ENCODE peak calls at places on chromosomes 13 and 19, in six cellular contexts. One of them, this sample, is unnamed.
A peak's percentile ranks its signal among the peaks of the same experiment; 100 is the strongest.

GRCh38 chr13:84812078-84812477 is 929.8 kb upstream of the SLITRK1 start:
- DNase-seq in ovary: no peak
- DNase-seq in IMR-90: no peak
- DNase-seq in K562: no peak
- DNase-seq in body of pancreas: no peak
- DNase-seq in gastrocnemius medialis: no peak
- DNase-seq in this sample: no peak

GRCh38 chr13:71602327-71602726 is 264.7 kb downstream of the DACH1 start:
- DNase-seq in ovary: no peak
- DNase-seq in IMR-90: no peak
- DNase-seq in K562: no peak
- DNase-seq in body of pancreas: no peak
- DNase-seq in gastrocnemius medialis: no peak
- DNase-seq in this sample: no peak

GRCh38 chr19:19474950-19475781 is 40.2 kb downstream of the TSSK6 start:
- DNase-seq in ovary: no peak
- DNase-seq in IMR-90: no peak
- DNase-seq in K562: no peak
- DNase-seq in body of pancreas: no peak
- DNase-seq in gastrocnemius medialis: peak; percentile 40
- DNase-seq in this sample: no peak

GRCh38 chr19:3383121-3383722 is 16.8 kb downstream of the NFIC start:
- DNase-seq in ovary: peak; percentile 67
- DNase-seq in IMR-90: no peak
- DNase-seq in K562: no peak
- DNase-seq in body of pancreas: no peak
- DNase-seq in gastrocnemius medialis: peak; percentile 91
- DNase-seq in this sample: no peak

GRCh38 chr19:679418-680286 is 3.5 kb downstream of the FSTL3 start:
- DNase-seq in ovary: peak; percentile 86
- DNase-seq in IMR-90: peak; percentile 80
- DNase-seq in K562: peak; percentile 69
- DNase-seq in body of pancreas: peak; percentile 58
- DNase-seq in gastrocnemius medialis: no peak
- DNase-seq in this sample: no peak

GRCh38 chr13:53694814-53695533 is 666.4 kb downstream of the OLFM4 start:
- DNase-seq in ovary: no peak
- DNase-seq in IMR-90: no peak
- DNase-seq in K562: no peak
- DNase-seq in body of pancreas: no peak
- DNase-seq in gastrocnemius medialis: no peak
- DNase-seq in this sample: no peak

GRCh38 chr13:80955487-80955886 is 614.6 kb upstream of the SPRY2 start:
- DNase-seq in ovary: no peak
- DNase-seq in IMR-90: no peak
- DNase-seq in K562: no peak
- DNase-seq in body of pancreas: no peak
- DNase-seq in gastrocnemius medialis: no peak
- DNase-seq in this sample: no peak

GRCh38 chr13:27619093-27619705 is 1.1 kb downstream of the LNX2 start:
- DNase-seq in ovary: no peak
- DNase-seq in IMR-90: peak; percentile 55
- DNase-seq in K562: no peak
- DNase-seq in body of pancreas: peak; percentile 54
- DNase-seq in gastrocnemius medialis: no peak
- DNase-seq in this sample: no peak

GRCh38 chr19:1265611-1266115 is 3.5 kb upstream of the CIRBP start:
- DNase-seq in ovary: peak; percentile 75
- DNase-seq in IMR-90: peak; percentile 80
- DNase-seq in K562: no peak
- DNase-seq in body of pancreas: no peak
- DNase-seq in gastrocnemius medialis: peak; percentile 81
- DNase-seq in this sample: no peak

GRCh38 chr19:46608178-46608577 is 7.0 kb downstream of the CALM3 start:
- DNase-seq in ovary: no peak
- DNase-seq in IMR-90: no peak
- DNase-seq in K562: peak; percentile 26
- DNase-seq in body of pancreas: peak; percentile 4
- DNase-seq in gastrocnemius medialis: no peak
- DNase-seq in this sample: no peak
- TF ChIP-seq POLR2A in ovary: no peak
- TF ChIP-seq POLR2A in IMR-90: no peak
- TF ChIP-seq POLR2A in K562: no peak
- TF ChIP-seq POLR2A in body of pancreas: no peak
- TF ChIP-seq POLR2A in gastrocnemius medialis: no peak
- TF ChIP-seq POLR2A in this sample: no peak

DNA sequence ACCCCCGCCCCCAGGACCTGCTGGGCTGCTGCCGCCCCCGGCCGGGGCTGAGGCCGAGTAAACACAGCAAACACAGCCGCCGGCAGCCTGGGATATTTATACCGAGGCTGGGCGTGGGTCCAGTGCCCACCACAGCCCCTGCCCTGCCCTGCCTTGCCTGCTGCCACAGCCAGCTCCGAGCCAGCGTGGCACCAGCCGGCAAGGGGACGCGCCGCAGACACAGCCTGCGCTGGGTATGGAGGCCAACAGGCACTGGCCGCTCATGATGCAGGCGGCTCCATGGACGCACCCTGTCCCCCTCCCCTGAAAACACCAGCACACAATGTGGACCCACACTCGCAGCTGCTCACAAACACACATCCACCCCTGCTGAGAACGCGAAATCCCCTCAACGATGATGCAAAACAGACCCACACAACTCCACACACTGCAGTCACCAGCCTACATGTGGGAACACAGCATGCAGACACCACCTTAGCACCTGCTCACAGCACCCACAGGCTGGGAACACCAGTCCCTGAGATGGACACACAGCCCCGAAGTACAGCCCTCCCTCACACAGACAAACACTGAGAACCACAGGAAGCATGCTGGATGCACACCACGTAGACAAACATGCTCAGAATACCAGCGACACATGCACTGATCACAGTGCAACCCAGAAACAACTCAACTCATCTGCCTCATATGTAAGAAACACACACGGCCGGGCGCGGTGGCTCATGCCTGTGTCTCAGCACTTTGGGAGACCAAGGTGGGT is 16.2 kb downstream of the CCDC97 start:
- DNase-seq in ovary: no peak
- DNase-seq in IMR-90: peak; percentile 80
- DNase-seq in K562: no peak
- DNase-seq in body of pancreas: no peak
- DNase-seq in gastrocnemius medialis: no peak
- DNase-seq in this sample: no peak
- H3K9me3 ChIP-seq in ovary: no peaks in the 10 kb centered on the region
- H3K9me3 ChIP-seq in IMR-90: no peaks in the 10 kb centered on the region
- H3K9me3 ChIP-seq in K562: no peaks in the 10 kb centered on the region
- H3K9me3 ChIP-seq in body of pancreas: no peaks in the 10 kb centered on the region
- H3K9me3 ChIP-seq in gastrocnemius medialis: no peaks in the 10 kb centered on the region
- H3K9me3 ChIP-seq in this sample: no peaks in the 10 kb centered on the region

GRCh38 chr13:112933649-112934048 is 35.4 kb upstream of the MCF2L start:
- DNase-seq in ovary: no peak
- DNase-seq in IMR-90: no peak
- DNase-seq in K562: no peak
- DNase-seq in body of pancreas: no peak
- DNase-seq in gastrocnemius medialis: no peak
- DNase-seq in this sample: no peak
- H3K27me3 ChIP-seq in ovary: no peaks in the 10 kb centered on the region
- H3K27me3 ChIP-seq in IMR-90: peaks cover 30% of the 10 kb centered on the region
- H3K27me3 ChIP-seq in K562: peaks cover 2% of the 10 kb centered on the region
- H3K27me3 ChIP-seq in body of pancreas: no peaks in the 10 kb centered on the region
- H3K27me3 ChIP-seq in gastrocnemius medialis: no peaks in the 10 kb centered on the region
- H3K27me3 ChIP-seq in this sample: no peaks in the 10 kb centered on the region

DNA sequence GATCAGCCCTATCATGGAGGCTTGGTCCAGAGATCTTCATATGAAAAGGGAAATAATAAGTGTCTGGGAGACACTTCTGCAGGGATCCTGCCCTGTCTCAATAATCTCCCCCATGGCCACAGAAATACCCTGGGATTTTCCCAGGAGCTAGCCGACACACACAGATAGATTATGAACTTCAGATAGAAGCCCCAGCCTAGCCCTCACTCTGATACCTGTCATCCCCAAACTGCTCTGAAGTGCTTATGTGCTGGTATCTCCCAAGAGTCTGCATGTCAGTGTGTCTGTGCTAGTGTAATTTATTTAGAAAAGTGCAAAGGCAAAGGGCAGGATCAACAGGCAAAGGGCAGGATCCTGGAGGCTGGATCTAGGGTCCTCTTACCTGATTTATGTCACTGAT is 38.7 kb upstream of the ZNF766 start:
- DNase-seq in ovary: no peak
- DNase-seq in IMR-90: no peak
- DNase-seq in K562: no peak
- DNase-seq in body of pancreas: no peak
- DNase-seq in gastrocnemius medialis: no peak
- DNase-seq in this sample: no peak
- TF ChIP-seq POLR2A in ovary: no peak
- TF ChIP-seq POLR2A in IMR-90: no peak
- TF ChIP-seq POLR2A in K562: no peak
- TF ChIP-seq POLR2A in body of pancreas: no peak
- TF ChIP-seq POLR2A in gastrocnemius medialis: no peak
- TF ChIP-seq POLR2A in this sample: no peak

DNA sequence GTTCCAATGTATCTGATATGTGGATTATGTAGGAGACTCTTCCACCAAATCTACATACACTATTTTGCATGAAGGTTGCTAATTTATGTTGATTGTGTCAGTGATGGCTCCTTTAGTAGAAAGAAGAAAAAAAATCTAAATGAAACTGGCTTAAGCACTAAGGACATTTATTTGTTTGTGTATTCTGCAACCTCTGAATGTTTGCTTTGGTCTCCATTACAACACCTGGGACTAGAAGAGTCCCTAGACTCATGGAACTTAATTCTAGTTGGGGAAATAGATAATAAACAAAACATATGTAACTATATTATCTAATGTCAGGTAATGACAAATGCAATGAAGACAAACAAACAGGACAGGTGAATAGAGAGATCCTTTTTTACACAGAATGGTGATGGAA is 691.8 kb downstream of the UQCRFS1 start:
- DNase-seq in ovary: no peak
- DNase-seq in IMR-90: no peak
- DNase-seq in K562: no peak
- DNase-seq in body of pancreas: no peak
- DNase-seq in gastrocnemius medialis: no peak
- DNase-seq in this sample: no peak
- H3K9me3 ChIP-seq in ovary: no peaks in the 10 kb centered on the region
- H3K9me3 ChIP-seq in IMR-90: peaks cover 12% of the 10 kb centered on the region
- H3K9me3 ChIP-seq in K562: no peaks in the 10 kb centered on the region
- H3K9me3 ChIP-seq in body of pancreas: no peaks in the 10 kb centered on the region
- H3K9me3 ChIP-seq in gastrocnemius medialis: no peaks in the 10 kb centered on the region
- H3K9me3 ChIP-seq in this sample: no peaks in the 10 kb centered on the region

GRCh38 chr19:41529484-41530183 is 46.3 kb upstream of the CEACAM21 start:
- DNase-seq in ovary: no peak
- DNase-seq in IMR-90: no peak
- DNase-seq in K562: no peak
- DNase-seq in body of pancreas: no peak
- DNase-seq in gastrocnemius medialis: no peak
- DNase-seq in this sample: no peak

GRCh38 chr19:41527079-41527478 is 48.9 kb upstream of the CEACAM21 start:
- DNase-seq in ovary: no peak
- DNase-seq in IMR-90: no peak
- DNase-seq in K562: no peak
- DNase-seq in body of pancreas: no peak
- DNase-seq in gastrocnemius medialis: no peak
- DNase-seq in this sample: no peak

GRCh38 chr19:41530761-41531301 is 45.1 kb upstream of the CEACAM21 start:
- DNase-seq in ovary: no peak
- DNase-seq in IMR-90: no peak
- DNase-seq in K562: no peak
- DNase-seq in body of pancreas: no peak
- DNase-seq in gastrocnemius medialis: peak; percentile 24
- DNase-seq in this sample: peak; percentile 57

GRCh38 chr19:41530184-41530534 is 45.8 kb upstream of the CEACAM21 start:
- DNase-seq in ovary: no peak
- DNase-seq in IMR-90: no peak
- DNase-seq in K562: no peak
- DNase-seq in body of pancreas: no peak
- DNase-seq in gastrocnemius medialis: no peak
- DNase-seq in this sample: no peak

GRCh38 chr19:41528106-41528505 is 47.9 kb upstream of the CEACAM21 start:
- DNase-seq in ovary: no peak
- DNase-seq in IMR-90: no peak
- DNase-seq in K562: no peak
- DNase-seq in body of pancreas: no peak
- DNase-seq in gastrocnemius medialis: no peak
- DNase-seq in this sample: no peak
- H3K27me3 ChIP-seq in ovary: no peaks in the 10 kb centered on the region
- H3K27me3 ChIP-seq in IMR-90: peaks cover 7% of the 10 kb centered on the region
- H3K27me3 ChIP-seq in K562: peaks cover 28% of the 10 kb centered on the region
- H3K27me3 ChIP-seq in body of pancreas: no peaks in the 10 kb centered on the region
- H3K27me3 ChIP-seq in gastrocnemius medialis: no peaks in the 10 kb centered on the region
- H3K27me3 ChIP-seq in this sample: no peaks in the 10 kb centered on the region

GRCh38 chr19:12162882-12163806 is at the start of gene ZNF136:
- DNase-seq in ovary: peak; percentile 94
- DNase-seq in IMR-90: peak; percentile 95
- DNase-seq in K562: peak; percentile 95
- DNase-seq in body of pancreas: peak; percentile 92
- DNase-seq in gastrocnemius medialis: peak; percentile 91
- DNase-seq in this sample: peak; percentile 96
- TF ChIP-seq POLR2A in ovary: peak; percentile 83
- TF ChIP-seq POLR2A in IMR-90: peak; percentile 91
- TF ChIP-seq POLR2A in K562: peak; percentile 83
- TF ChIP-seq POLR2A in body of pancreas: peak; percentile 86
- TF ChIP-seq POLR2A in gastrocnemius medialis: peak; percentile 63
- TF ChIP-seq POLR2A in this sample: peak; percentile 78

GRCh38 chr13:83190020-83190419 is 692.3 kb downstream of the SLITRK1 start:
- DNase-seq in ovary: no peak
- DNase-seq in IMR-90: no peak
- DNase-seq in K562: no peak
- DNase-seq in body of pancreas: no peak
- DNase-seq in gastrocnemius medialis: no peak
- DNase-seq in this sample: no peak

GRCh38 chr13:83183439-83184149 is 698.7 kb downstream of the SLITRK1 start:
- DNase-seq in ovary: no peak
- DNase-seq in IMR-90: no peak
- DNase-seq in K562: no peak
- DNase-seq in body of pancreas: no peak
- DNase-seq in gastrocnemius medialis: no peak
- DNase-seq in this sample: no peak

GRCh38 chr13:83182845-83183244 is 699.4 kb downstream of the SLITRK1 start:
- DNase-seq in ovary: no peak
- DNase-seq in IMR-90: no peak
- DNase-seq in K562: no peak
- DNase-seq in body of pancreas: no peak
- DNase-seq in gastrocnemius medialis: no peak
- DNase-seq in this sample: no peak

GRCh38 chr13:83184150-83184475 is 698.2 kb downstream of the SLITRK1 start:
- DNase-seq in ovary: no peak
- DNase-seq in IMR-90: no peak
- DNase-seq in K562: no peak
- DNase-seq in body of pancreas: no peak
- DNase-seq in gastrocnemius medialis: no peak
- DNase-seq in this sample: no peak

DNA sequence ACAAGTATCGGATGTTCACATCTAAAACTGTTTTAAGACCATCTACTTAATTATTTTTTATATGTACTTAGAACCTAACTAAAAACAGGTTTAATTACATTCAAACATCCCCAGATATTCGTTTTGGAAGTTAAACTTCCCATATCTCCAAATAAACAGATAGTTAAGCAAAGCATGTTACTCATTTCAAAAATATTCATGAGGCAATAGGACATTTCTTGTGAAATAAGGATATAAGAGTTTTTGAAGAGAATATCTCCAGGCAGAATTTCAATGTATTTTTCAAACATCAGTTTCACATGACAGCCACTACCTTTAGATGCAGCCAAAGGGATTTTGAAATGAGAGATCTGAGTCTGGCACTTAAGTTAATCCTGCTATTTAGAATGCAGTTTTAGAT is 697.5 kb downstream of the SLITRK1 start:
- DNase-seq in ovary: no peak
- DNase-seq in IMR-90: peak; percentile 79
- DNase-seq in K562: no peak
- DNase-seq in body of pancreas: no peak
- DNase-seq in gastrocnemius medialis: no peak
- DNase-seq in this sample: no peak
- H3K9me3 ChIP-seq in ovary: no peaks in the 10 kb centered on the region
- H3K9me3 ChIP-seq in IMR-90: peaks cover 8% of the 10 kb centered on the region
- H3K9me3 ChIP-seq in K562: no peaks in the 10 kb centered on the region
- H3K9me3 ChIP-seq in body of pancreas: no peaks in the 10 kb centered on the region
- H3K9me3 ChIP-seq in gastrocnemius medialis: no peaks in the 10 kb centered on the region
- H3K9me3 ChIP-seq in this sample: no peaks in the 10 kb centered on the region